ENCODE peak calls at places on chromosome 21, in four cellular contexts. R, F, A and G are unnamed samples.

GRCh38 chr21:16579538-16579937 is 849.8 kb downstream of the USP25 start:
- DNase-seq in R (peak), F (no peak), A (peak), G (no peak)

GRCh38 chr21:34023691-34024381 is 49.5 kb upstream of the MRPS6 start:
- DNase-seq in R (no peak), F (no peak), A (no peak), G (no peak)

GRCh38 chr21:31255036-31255435 is 89.0 kb downstream of the TIAM1 start:
- DNase-seq in R (no peak), F (no peak), A (no peak), G (no peak)

GRCh38 chr21:15775981-15776380 is 46.2 kb downstream of the USP25 start:
- DNase-seq in R (peak), F (no peak), A (no peak), G (peak)

GRCh38 chr21:31354604-31355443 is 10.8 kb upstream of the TIAM1 start:
- DNase-seq in R (no peak), F (no peak), A (no peak), G (peak)

GRCh38 chr21:25708467-25709065 is 26.1 kb downstream of the ATP5PF start:
- DNase-seq in R (peak), F (no peak), A (peak), G (peak)

GRCh38 chr21:29192999-29193563 is 62.6 kb downstream of the MAP3K7CL start:
- DNase-seq in R (no peak), F (peak), A (no peak), G (no peak)

GRCh38 chr21:31735518-31735992 is 3.6 kb upstream of the SCAF4 start:
- DNase-seq in R (no peak), F (no peak), A (no peak), G (no peak)

GRCh38 chr21:34126269-34126668 is 52.9 kb downstream of the MRPS6 start:
- DNase-seq in R (no peak), F (no peak), A (no peak), G (peak)

GRCh38 chr21:33971492-33972013 is 55.9 kb upstream of the ATP5PO start:
- DNase-seq in R (no peak), F (no peak), A (peak), G (peak)

GRCh38 chr21:24375201-24375600 is 1232.1 kb downstream of the MRPL39 start:
- DNase-seq in R (peak), F (no peak), A (no peak), G (no peak)

GRCh38 chr21:33036430-33037162 is 10.9 kb downstream of the OLIG2 start:
- DNase-seq in R (peak), F (peak), A (peak), G (no peak)

GRCh38 chr21:15430577-15430976 is 299.2 kb upstream of the USP25 start:
- DNase-seq in R (no peak), F (no peak), A (no peak), G (no peak)

GRCh38 chr21:26982767-26983166 is 15.9 kb upstream of the ADAMTS5 start:
- DNase-seq in R (no peak), F (no peak), A (no peak), G (peak)

GRCh38 chr21:29297483-29298347 is 1.0 kb upstream of the BACH1 start:
- DNase-seq in R (peak), F (no peak), A (no peak), G (no peak)

GRCh38 chr21:14591277-14591876 is 45.3 kb upstream of the SAMSN1 start:
- DNase-seq in R (no peak), F (no peak), A (no peak), G (no peak)

GRCh38 chr21:28899744-28900143 is 92.9 kb downstream of the LTN1 start:
- DNase-seq in R (no peak), F (no peak), A (no peak), G (no peak)

GRCh38 chr21:29434081-29434480 is 135.4 kb downstream of the BACH1 start:
- DNase-seq in R (no peak), F (no peak), A (no peak), G (no peak)

GRCh38 chr21:34367320-34367935 is 3.6 kb downstream of the KCNE2 start:
- DNase-seq in R (peak), F (no peak), A (peak), G (peak)

GRCh38 chr21:31654340-31654739 is 5.2 kb upstream of the SOD1 start:
- DNase-seq in R (no peak), F (no peak), A (no peak), G (no peak)

GRCh38 chr21:29436650-29437049 is 137.9 kb downstream of the BACH1 start:
- DNase-seq in R (no peak), F (no peak), A (no peak), G (no peak)

GRCh38 chr21:31216206-31216605 is 127.9 kb downstream of the TIAM1 start:
- DNase-seq in R (no peak), F (no peak), A (no peak), G (no peak)

GRCh38 chr21:16113052-16113715 is 383.4 kb downstream of the USP25 start:
- DNase-seq in R (no peak), F (no peak), A (no peak), G (no peak)

GRCh38 chr21:16422702-16423101 is 692.9 kb downstream of the USP25 start:
- DNase-seq in R (no peak), F (no peak), A (peak), G (no peak)

GRCh38 chr21:20998886-20999285 is 677 bp downstream of the NCAM2 start:
- DNase-seq in R (no peak), F (no peak), A (no peak), G (no peak)

GRCh38 chr21:46188226-46189212 is 4.3 kb upstream of the SPATC1L start:
- DNase-seq in R (peak), F (peak), A (peak), G (peak)

GRCh38 chr21:36966846-36967657 is 583 bp upstream of the HLCS start:
- DNase-seq in R (no peak), F (no peak), A (peak), G (no peak)

GRCh38 chr21:28431527-28432200 is 561.0 kb downstream of the LTN1 start:
- DNase-seq in R (no peak), F (no peak), A (no peak), G (no peak)

GRCh38 chr21:29656504-29657227 is 283.1 kb downstream of the GRIK1 start:
- DNase-seq in R (no peak), F (no peak), A (peak), G (peak)

GRCh38 chr21:26972131-26972707 is 5.3 kb upstream of the ADAMTS5 start:
- DNase-seq in R (no peak), F (no peak), A (no peak), G (no peak)

GRCh38 chr21:35428927-35429326 is 379.8 kb upstream of the RUNX1 start:
- DNase-seq in R (no peak), F (no peak), A (no peak), G (no peak)
- H3K27ac ChIP-seq in R (peak), F (peak), A (no peak), G (no peak)

DNA sequence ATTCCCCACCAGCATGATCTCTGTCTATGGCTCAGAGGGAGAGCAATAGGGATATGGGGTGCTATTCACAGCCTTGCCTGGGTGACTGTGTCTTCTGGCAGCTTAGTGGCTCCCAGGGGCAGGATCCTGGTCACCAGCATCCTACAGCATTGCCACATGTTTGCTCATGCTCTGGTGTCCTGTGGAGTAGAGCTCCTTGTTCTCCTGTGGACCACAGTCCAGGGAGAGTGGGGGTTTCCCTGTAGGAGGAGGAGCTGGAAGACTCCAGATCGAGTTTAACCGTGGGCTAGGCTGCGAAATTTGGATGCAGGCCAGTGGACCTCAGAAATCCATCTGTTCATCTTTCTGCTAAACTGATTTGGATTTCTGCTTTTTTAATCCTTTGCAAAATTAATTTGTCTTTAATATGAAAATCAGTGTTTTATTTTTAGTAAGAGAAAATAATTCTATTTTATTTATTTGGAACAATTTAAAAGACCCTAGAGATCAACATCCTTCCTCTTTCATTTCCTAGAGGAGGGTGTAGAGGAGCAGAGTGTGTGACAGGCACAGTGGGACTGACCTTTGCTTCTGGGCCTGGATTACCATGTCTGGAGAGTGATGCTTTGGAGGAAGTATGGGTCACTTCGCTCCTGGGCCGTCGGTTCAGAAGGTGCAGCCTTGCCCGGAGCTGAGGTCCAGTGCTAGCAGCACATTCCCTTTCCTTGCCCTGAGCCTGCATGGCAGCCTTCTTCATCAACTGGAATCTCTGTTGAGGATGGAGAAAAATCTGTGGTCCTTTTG is 17.4 kb downstream of the ADARB1 start:
- DNase-seq in R (no peak), F (no peak), A (no peak), G (no peak)
- H3K27ac ChIP-seq in R (no peak), F (peak), A (no peak), G (no peak)

DNA sequence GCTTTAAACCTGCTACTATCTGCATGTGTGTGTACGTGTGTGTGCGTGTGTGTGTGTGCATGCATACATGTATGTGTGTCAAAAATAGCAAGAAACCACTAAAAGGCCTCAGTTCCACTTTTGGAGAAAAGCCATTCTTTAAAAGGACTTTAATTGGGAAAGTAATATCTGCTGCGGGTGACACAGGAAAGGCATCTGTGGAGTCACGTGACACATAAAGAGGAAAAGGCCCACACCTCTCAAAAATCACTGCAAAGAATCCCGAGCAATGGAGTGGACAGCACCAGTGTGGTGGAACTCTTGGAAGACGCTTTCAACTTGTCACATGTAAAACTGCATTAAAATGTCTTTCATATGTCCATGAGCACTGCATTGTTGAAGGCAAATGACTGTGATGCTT is 63.6 kb downstream of the DSCAM start:
- DNase-seq in R (no peak), F (no peak), A (no peak), G (no peak)
- H3K27ac ChIP-seq in R (no peak), F (no peak), A (no peak), G (no peak)

GRCh38 chr21:42164064-42164789 is 54.7 kb upstream of the ABCG1 start:
- DNase-seq in R (no peak), F (peak), A (peak), G (peak)

GRCh38 chr21:42165901-42166300 is 53.0 kb upstream of the ABCG1 start:
- DNase-seq in R (no peak), F (no peak), A (no peak), G (no peak)

GRCh38 chr21:42163511-42163863 is 55.5 kb upstream of the ABCG1 start:
- DNase-seq in R (no peak), F (no peak), A (no peak), G (no peak)

GRCh38 chr21:42162831-42163510 is 56.0 kb upstream of the ABCG1 start:
- DNase-seq in R (no peak), F (no peak), A (no peak), G (no peak)

GRCh38 chr21:42164818-42165217 is 54.1 kb upstream of the ABCG1 start:
- DNase-seq in R (no peak), F (no peak), A (no peak), G (no peak)
- H3K27ac ChIP-seq in R (no peak), F (no peak), A (no peak), G (peak)

GRCh38 chr21:43778469-43779335 is 2.6 kb upstream of the CSTB start:
- DNase-seq in R (no peak), F (no peak), A (no peak), G (no peak)
- H3K27ac ChIP-seq in R (no peak), F (no peak), A (no peak), G (peak)

DNA sequence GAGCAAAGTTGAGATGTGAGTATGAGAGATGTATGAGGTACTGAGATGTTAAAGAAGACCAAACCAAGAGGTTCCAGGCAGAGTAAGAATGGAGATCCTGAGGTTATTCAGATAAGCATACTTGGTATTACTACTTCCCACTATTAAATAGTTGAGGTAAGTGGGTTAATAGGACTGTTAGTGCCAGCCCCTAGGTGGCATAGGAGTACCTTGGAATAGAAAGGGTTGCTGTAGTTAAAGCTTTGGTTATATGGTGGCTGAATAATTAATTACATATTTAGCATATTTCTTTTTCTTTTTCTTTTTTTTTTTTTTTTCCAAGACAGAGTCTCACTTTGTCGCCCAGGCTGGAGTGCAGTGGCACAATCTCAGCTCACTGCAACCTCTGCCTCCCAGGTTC is 397.9 kb upstream of the TMPRSS15 start:
- DNase-seq in R (peak), F (no peak), A (peak), G (peak)
- H3K27ac ChIP-seq in R (no peak), F (no peak), A (no peak), G (no peak)

GRCh38 chr21:41359289-41359688 is 2.5 kb upstream of the MX2 start:
- DNase-seq in R (no peak), F (no peak), A (no peak), G (no peak)
- H3K27ac ChIP-seq in R (no peak), F (no peak), A (no peak), G (no peak)

GRCh38 chr21:17781524-17781923 is 37.6 kb downstream of the C21orf91 start:
- DNase-seq in R (no peak), F (no peak), A (no peak), G (no peak)

GRCh38 chr21:17777321-17777720 is 41.8 kb downstream of the C21orf91 start:
- DNase-seq in R (no peak), F (no peak), A (peak), G (no peak)

GRCh38 chr21:17782051-17782450 is 37.1 kb downstream of the C21orf91 start:
- DNase-seq in R (no peak), F (no peak), A (no peak), G (no peak)

GRCh38 chr21:17780539-17780938 is 38.6 kb downstream of the C21orf91 start:
- DNase-seq in R (no peak), F (no peak), A (peak), G (no peak)

GRCh38 chr21:17779486-17779885 is 39.7 kb downstream of the C21orf91 start:
- DNase-seq in R (no peak), F (no peak), A (no peak), G (no peak)
- H3K27ac ChIP-seq in R (no peak), F (no peak), A (no peak), G (no peak)

GRCh38 chr21:39041815-39042214 is 141.4 kb downstream of the PSMG1 start:
- DNase-seq in R (no peak), F (no peak), A (no peak), G (no peak)
- H3K27ac ChIP-seq in R (no peak), F (peak), A (no peak), G (no peak)